ENCODE peak calls at places on chromosomes 1 and 21, in four cellular contexts. One of them, this sample, is unnamed.

GRCh38 chr1:207825719-207826556 is 74.1 kb downstream of the CD46 start:
- DNase-seq in IMR-90: peak
- DNase-seq in neural progenitor cell: no peak
- DNase-seq in heart right ventricle: no peak
- DNase-seq in this sample: peak

GRCh38 chr1:31548518-31548898 is 27.8 kb upstream of the TINAGL1 start:
- DNase-seq in neural progenitor cell: no peak
- DNase-seq in IMR-90: peak
- DNase-seq in heart right ventricle: no peak
- DNase-seq in this sample: no peak

GRCh38 chr21:26948194-26948593 is 18.7 kb downstream of the ADAMTS5 start:
- DNase-seq in IMR-90: peak
- DNase-seq in neural progenitor cell: no peak
- DNase-seq in heart right ventricle: no peak
- DNase-seq in this sample: no peak

GRCh38 chr1:163069142-163069541 is at the start of gene RGS4:
- DNase-seq in IMR-90: peak
- DNase-seq in heart right ventricle: peak
- DNase-seq in neural progenitor cell: peak
- DNase-seq in this sample: no peak

GRCh38 chr1:119291611-119292206 is 76.9 kb upstream of the HAO2 start:
- DNase-seq in IMR-90: no peak
- DNase-seq in neural progenitor cell: no peak
- DNase-seq in heart right ventricle: no peak
- DNase-seq in this sample: no peak

GRCh38 chr21:41506526-41507520 is 1.1 kb downstream of the TMPRSS2 start:
- DNase-seq in IMR-90: no peak
- DNase-seq in heart right ventricle: no peak
- DNase-seq in neural progenitor cell: peak
- DNase-seq in this sample: no peak

GRCh38 chr1:31135973-31136600 is 70.6 kb upstream of the PUM1 start:
- DNase-seq in neural progenitor cell: no peak
- DNase-seq in IMR-90: no peak
- DNase-seq in heart right ventricle: no peak
- DNase-seq in this sample: no peak

GRCh38 chr21:27645285-27645684 is 678.4 kb upstream of the ADAMTS5 start:
- DNase-seq in neural progenitor cell: no peak
- DNase-seq in IMR-90: peak
- DNase-seq in heart right ventricle: no peak
- DNase-seq in this sample: no peak

GRCh38 chr1:86915737-86916235 is 1.4 kb downstream of the HS2ST1 start:
- DNase-seq in heart right ventricle: no peak
- DNase-seq in IMR-90: no peak
- DNase-seq in neural progenitor cell: no peak
- DNase-seq in this sample: no peak

GRCh38 chr21:31284797-31285397 is 59.2 kb downstream of the TIAM1 start:
- DNase-seq in IMR-90: peak
- DNase-seq in heart right ventricle: no peak
- DNase-seq in neural progenitor cell: no peak
- DNase-seq in this sample: no peak

GRCh38 chr1:215667796-215668195 is 100.7 kb downstream of the KCTD3 start:
- DNase-seq in neural progenitor cell: no peak
- DNase-seq in IMR-90: no peak
- DNase-seq in heart right ventricle: no peak
- DNase-seq in this sample: no peak

GRCh38 chr1:88647749-88648415 is 36.2 kb upstream of the PKN2 start:
- DNase-seq in heart right ventricle: no peak
- DNase-seq in IMR-90: no peak
- DNase-seq in neural progenitor cell: no peak
- DNase-seq in this sample: no peak

GRCh38 chr1:36965301-36966159 is 68.8 kb downstream of the GRIK3 start:
- DNase-seq in neural progenitor cell: no peak
- DNase-seq in heart right ventricle: no peak
- DNase-seq in IMR-90: no peak
- DNase-seq in this sample: no peak

GRCh38 chr1:215637041-215637573 is 70.0 kb downstream of the KCTD3 start:
- DNase-seq in heart right ventricle: no peak
- DNase-seq in IMR-90: peak
- DNase-seq in neural progenitor cell: no peak
- DNase-seq in this sample: no peak

GRCh38 chr1:46532095-46532494 is 19.4 kb downstream of the KNCN start:
- DNase-seq in neural progenitor cell: no peak
- DNase-seq in heart right ventricle: no peak
- DNase-seq in IMR-90: no peak
- DNase-seq in this sample: no peak

GRCh38 chr1:199644912-199645311 is 382.6 kb upstream of the NR5A2 start:
- DNase-seq in heart right ventricle: no peak
- DNase-seq in neural progenitor cell: no peak
- DNase-seq in IMR-90: no peak
- DNase-seq in this sample: no peak

GRCh38 chr1:61887921-61888564 is 145.8 kb downstream of the PATJ start:
- DNase-seq in heart right ventricle: peak
- DNase-seq in IMR-90: no peak
- DNase-seq in neural progenitor cell: no peak
- DNase-seq in this sample: no peak

GRCh38 chr1:36109041-36109679 is 15.9 kb downstream of the COL8A2 start:
- DNase-seq in IMR-90: peak
- DNase-seq in heart right ventricle: no peak
- DNase-seq in neural progenitor cell: no peak
- DNase-seq in this sample: no peak

GRCh38 chr1:231335663-231336602 is 1.7 kb downstream of the EXOC8 start:
- DNase-seq in heart right ventricle: no peak
- DNase-seq in neural progenitor cell: no peak
- DNase-seq in IMR-90: no peak
- DNase-seq in this sample: no peak

GRCh38 chr1:22529901-22530621 is 33.2 kb upstream of the EPHA8 start:
- DNase-seq in neural progenitor cell: peak
- DNase-seq in IMR-90: no peak
- DNase-seq in heart right ventricle: no peak
- DNase-seq in this sample: no peak

GRCh38 chr1:84839544-84839943 is 53.5 kb downstream of the LPAR3 start:
- DNase-seq in neural progenitor cell: no peak
- DNase-seq in heart right ventricle: no peak
- DNase-seq in IMR-90: no peak
- DNase-seq in this sample: no peak

GRCh38 chr1:114176366-114176765 is 22.7 kb upstream of the SYT6 start:
- DNase-seq in heart right ventricle: no peak
- DNase-seq in IMR-90: no peak
- DNase-seq in neural progenitor cell: no peak
- DNase-seq in this sample: no peak

GRCh38 chr1:174999926-175000696 is at the start of gene CACYBP:
- DNase-seq in heart right ventricle: no peak
- DNase-seq in IMR-90: peak
- DNase-seq in neural progenitor cell: no peak
- DNase-seq in this sample: no peak

GRCh38 chr1:218585565-218586184 is 240.5 kb downstream of the TGFB2 start:
- DNase-seq in heart right ventricle: no peak
- DNase-seq in IMR-90: peak
- DNase-seq in neural progenitor cell: peak
- DNase-seq in this sample: no peak

GRCh38 chr1:3174487-3175247 is 105.7 kb downstream of the PRDM16 start:
- DNase-seq in heart right ventricle: peak
- DNase-seq in IMR-90: no peak
- DNase-seq in neural progenitor cell: no peak
- DNase-seq in this sample: no peak

GRCh38 chr1:8259498-8260290 is 58.2 kb upstream of the SLC45A1 start:
- DNase-seq in neural progenitor cell: no peak
- DNase-seq in heart right ventricle: no peak
- DNase-seq in IMR-90: peak
- DNase-seq in this sample: no peak

GRCh38 chr1:111736548-111737215 is 2.5 kb downstream of the INKA2 start:
- DNase-seq in neural progenitor cell: peak
- DNase-seq in heart right ventricle: peak
- DNase-seq in IMR-90: peak
- DNase-seq in this sample: no peak

GRCh38 chr1:40980453-40981121 is 1.1 kb downstream of the CTPS1 start:
- DNase-seq in IMR-90: peak
- DNase-seq in heart right ventricle: peak
- DNase-seq in neural progenitor cell: peak
- DNase-seq in this sample: peak

GRCh38 chr1:40980068-40980452 is 564 bp downstream of the CTPS1 start:
- DNase-seq in IMR-90: no peak
- DNase-seq in heart right ventricle: no peak
- DNase-seq in neural progenitor cell: no peak
- DNase-seq in this sample: no peak

GRCh38 chr1:40983286-40983685 is 3.8 kb downstream of the CTPS1 start:
- DNase-seq in heart right ventricle: no peak
- DNase-seq in IMR-90: no peak
- DNase-seq in neural progenitor cell: no peak
- DNase-seq in this sample: no peak

GRCh38 chr1:40982721-40983120 is 3.2 kb downstream of the CTPS1 start:
- DNase-seq in heart right ventricle: no peak
- DNase-seq in neural progenitor cell: no peak
- DNase-seq in IMR-90: no peak
- DNase-seq in this sample: no peak

DNA sequence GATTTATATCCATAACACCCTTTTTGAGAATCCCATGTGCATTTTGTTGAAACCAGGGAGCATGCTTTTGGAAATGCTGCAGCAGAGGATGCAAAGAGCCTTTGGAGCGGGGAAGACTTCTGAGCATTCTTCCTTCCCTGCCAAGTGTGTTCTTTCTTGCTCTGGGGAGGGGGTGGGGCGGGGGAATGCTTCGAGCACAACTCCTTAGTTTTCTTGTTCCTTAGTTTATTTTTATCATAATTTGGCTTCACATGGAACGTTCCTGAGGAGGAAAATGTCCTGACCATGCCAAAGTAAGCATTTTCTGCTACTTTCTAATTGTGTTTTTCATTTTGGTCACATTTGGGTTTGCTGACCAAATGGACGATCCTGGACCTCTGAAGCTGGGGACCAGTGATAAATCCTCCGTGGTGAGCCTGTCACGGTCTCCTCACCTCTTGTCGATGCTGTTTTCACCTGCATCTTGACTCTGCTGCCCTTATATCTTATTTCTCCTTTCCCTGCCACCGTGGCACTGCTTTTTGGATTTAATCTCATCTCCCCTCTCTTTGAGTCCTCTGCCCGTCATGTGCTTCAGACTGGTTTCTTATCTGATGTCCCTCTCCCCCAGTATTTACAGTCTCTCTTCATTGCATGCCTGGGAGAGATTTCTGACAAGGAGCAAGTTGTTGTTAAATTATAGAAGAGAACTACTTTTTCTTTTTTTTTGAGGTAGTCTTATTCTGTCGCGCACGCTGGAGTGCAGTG is 2.4 kb downstream of the CTPS1 start:
- DNase-seq in heart right ventricle: no peak
- DNase-seq in neural progenitor cell: peak
- DNase-seq in IMR-90: no peak
- DNase-seq in this sample: no peak
- H3K4me3 ChIP-seq in heart right ventricle: no peak
- H3K4me3 ChIP-seq in neural progenitor cell: peak
- H3K4me3 ChIP-seq in IMR-90: no peak
- H3K4me3 ChIP-seq in this sample: no peak

GRCh38 chr1:57124170-57124569 is 158.4 kb upstream of the C8B start:
- DNase-seq in neural progenitor cell: no peak
- DNase-seq in heart right ventricle: no peak
- DNase-seq in IMR-90: no peak
- DNase-seq in this sample: no peak

GRCh38 chr1:57127976-57128375 is 162.2 kb upstream of the C8B start:
- DNase-seq in neural progenitor cell: no peak
- DNase-seq in heart right ventricle: no peak
- DNase-seq in IMR-90: no peak
- DNase-seq in this sample: no peak

GRCh38 chr1:57122031-57122430 is 156.2 kb upstream of the C8B start:
- DNase-seq in IMR-90: no peak
- DNase-seq in neural progenitor cell: no peak
- DNase-seq in heart right ventricle: no peak
- DNase-seq in this sample: no peak

GRCh38 chr1:57118948-57119637 is 153.3 kb upstream of the C8B start:
- DNase-seq in neural progenitor cell: no peak
- DNase-seq in IMR-90: no peak
- DNase-seq in heart right ventricle: no peak
- DNase-seq in this sample: no peak

GRCh38 chr1:57124768-57125446 is 159.1 kb upstream of the C8B start:
- DNase-seq in neural progenitor cell: no peak
- DNase-seq in IMR-90: peak
- DNase-seq in heart right ventricle: no peak
- DNase-seq in this sample: no peak
- TF ChIP-seq CTCF in neural progenitor cell: peak
- TF ChIP-seq CTCF in IMR-90: no peak
- TF ChIP-seq CTCF in heart right ventricle: no peak
- TF ChIP-seq CTCF in this sample: no peak

GRCh38 chr1:16235347-16235746 is 1.6 kb downstream of the CPLANE2 start:
- DNase-seq in IMR-90: no peak
- DNase-seq in heart right ventricle: no peak
- DNase-seq in neural progenitor cell: no peak
- DNase-seq in this sample: no peak

GRCh38 chr1:16239972-16240491 is 3.0 kb upstream of the CPLANE2 start:
- DNase-seq in IMR-90: no peak
- DNase-seq in neural progenitor cell: no peak
- DNase-seq in heart right ventricle: no peak
- DNase-seq in this sample: no peak

GRCh38 chr1:16236495-16237342 is at the start of gene CPLANE2:
- DNase-seq in neural progenitor cell: peak
- DNase-seq in IMR-90: peak
- DNase-seq in heart right ventricle: peak
- DNase-seq in this sample: peak

GRCh38 chr1:16236091-16236494 is 890 bp downstream of the CPLANE2 start:
- DNase-seq in IMR-90: peak
- DNase-seq in neural progenitor cell: peak
- DNase-seq in heart right ventricle: no peak
- DNase-seq in this sample: no peak

DNA sequence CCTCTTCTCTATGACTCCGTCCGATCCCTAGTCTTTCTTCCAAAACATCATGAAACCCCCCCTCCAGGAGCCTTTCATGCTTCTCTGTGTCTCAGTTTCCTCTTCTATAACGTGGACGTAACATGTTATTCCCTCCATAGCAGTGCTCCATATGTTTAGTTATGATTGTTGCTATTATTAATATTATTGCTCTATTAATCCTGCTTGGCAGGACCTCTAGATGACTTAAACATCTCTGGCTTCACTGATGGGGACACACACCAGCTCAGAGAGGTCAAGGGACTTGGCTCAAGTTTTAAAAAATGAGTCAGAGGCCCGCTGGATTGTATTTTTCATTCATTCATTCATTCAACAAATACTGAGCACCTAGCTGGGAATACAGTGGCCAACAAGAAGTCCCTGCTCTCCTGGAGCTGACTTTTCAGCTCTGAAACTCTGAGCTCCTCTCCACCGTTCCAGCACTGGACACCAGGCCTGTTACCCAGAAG is 404 bp upstream of the CPLANE2 start:
- DNase-seq in IMR-90: peak
- DNase-seq in heart right ventricle: no peak
- DNase-seq in neural progenitor cell: no peak
- DNase-seq in this sample: no peak
- H3K4me3 ChIP-seq in IMR-90: peak
- H3K4me3 ChIP-seq in heart right ventricle: peak
- H3K4me3 ChIP-seq in neural progenitor cell: peak
- H3K4me3 ChIP-seq in this sample: peak

DNA sequence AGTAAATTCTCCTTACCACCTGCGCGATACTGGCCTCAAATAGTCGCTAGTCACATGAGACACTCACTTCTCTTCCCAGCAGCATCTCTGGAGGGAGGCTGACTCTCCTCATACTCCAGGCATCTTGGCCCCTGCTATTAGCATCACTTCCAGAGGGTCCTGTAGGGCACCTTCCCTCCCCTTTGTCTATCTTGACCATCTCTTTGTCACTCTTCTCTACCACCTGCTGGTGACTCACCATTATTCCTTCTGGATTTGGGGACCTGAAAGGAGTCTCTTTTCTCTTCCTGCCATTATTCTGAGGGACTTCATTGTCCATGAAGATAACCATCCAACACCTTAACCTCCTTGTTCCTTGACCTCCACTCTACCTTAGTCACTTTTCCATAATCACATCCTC is 31.7 kb upstream of the GPR37L1 start:
- DNase-seq in IMR-90: no peak
- DNase-seq in heart right ventricle: no peak
- DNase-seq in neural progenitor cell: no peak
- DNase-seq in this sample: no peak
- TF ChIP-seq CTCF in IMR-90: no peak
- TF ChIP-seq CTCF in heart right ventricle: no peak
- TF ChIP-seq CTCF in neural progenitor cell: no peak
- TF ChIP-seq CTCF in this sample: no peak